ENCODE peak calls at places on chromosome 12, in eight cellular contexts. C is PC-3, T is cardiac muscle cell, K is uterus, J is H1, Q is neuronal stem cell, N is thoracic aorta, D is pancreas. L is an unnamed sample. For H3K27me3 and H3K4me1, the result is how much of the 10 kb centered on the place peaks cover.

GRCh38 chr12:51025182-51025747 is 919 bp downstream of the SLC11A2 start:
- DNase-seq in C (no peak), T (no peak), K (no peak), J (no peak), Q (no peak), N (no peak), D (no peak), L (no peak)

GRCh38 chr12:113552760-113553159 is 81.1 kb upstream of the LHX5 start:
- DNase-seq in C (no peak), T (no peak), K (no peak), J (no peak), Q (no peak), N (no peak), D (no peak), L (no peak)

GRCh38 chr12:6178981-6179761 is 21.0 kb upstream of the CD9 start:
- DNase-seq in C (no peak), T (peak), K (no peak), J (no peak), Q (no peak), N (no peak), D (no peak), L (no peak)

GRCh38 chr12:138898-139534 is 72.4 kb downstream of the IQSEC3 start:
- DNase-seq in C (no peak), T (no peak), K (no peak), J (peak), Q (no peak), N (no peak), D (no peak), L (no peak)

GRCh38 chr12:54658306-54659264 is 10.4 kb upstream of the DCD start:
- DNase-seq in C (peak), T (peak), K (no peak), J (peak), Q (no peak), N (no peak), D (peak), L (peak)

GRCh38 chr12:28035483-28035882 is 63.0 kb upstream of the PTHLH start:
- DNase-seq in C (peak), T (no peak), K (no peak), J (no peak), Q (no peak), N (no peak), D (no peak), L (no peak)

GRCh38 chr12:24880732-24881131 is 68.2 kb downstream of the BCAT1 start:
- DNase-seq in C (no peak), T (no peak), K (no peak), J (no peak), Q (no peak), N (no peak), D (peak), L (no peak)

GRCh38 chr12:32895688-32896437 is 714 bp downstream of the PKP2 start:
- DNase-seq in C (peak), T (no peak), K (peak), J (peak), Q (no peak), N (no peak), D (peak), L (no peak)

GRCh38 chr12:106903241-106903950 is 52.3 kb upstream of the TMEM263 start:
- DNase-seq in C (peak), T (peak), K (peak), J (peak), Q (peak), N (peak), D (peak), L (peak)

GRCh38 chr12:7374423-7375144 is 69.4 kb downstream of the CD163L1 start:
- DNase-seq in C (peak), T (peak), K (no peak), J (peak), Q (peak), N (no peak), D (peak), L (no peak)

GRCh38 chr12:105235299-105235746 is 651 bp downstream of the APPL2 start:
- DNase-seq in C (peak), T (no peak), K (no peak), J (no peak), Q (no peak), N (no peak), D (no peak), L (no peak)

GRCh38 chr12:45469902-45470301 is 254.0 kb downstream of the ANO6 start:
- DNase-seq in C (no peak), T (no peak), K (no peak), J (no peak), Q (no peak), N (no peak), D (no peak), L (no peak)

GRCh38 chr12:103455020-103455763 is 40.6 kb downstream of the C12orf42 start:
- DNase-seq in C (no peak), T (no peak), K (no peak), J (no peak), Q (no peak), N (no peak), D (no peak), L (peak)

GRCh38 chr12:19437996-19438395 is 1.3 kb upstream of the AEBP2 start:
- DNase-seq in C (no peak), T (no peak), K (no peak), J (peak), Q (no peak), N (no peak), D (no peak), L (no peak)

GRCh38 chr12:22712083-22712482 is 87.1 kb downstream of the ETNK1 start:
- DNase-seq in C (no peak), T (no peak), K (no peak), J (no peak), Q (no peak), N (no peak), D (no peak), L (no peak)

GRCh38 chr12:109493938-109494337 is 16.5 kb downstream of the UBE3B start:
- DNase-seq in C (no peak), T (no peak), K (no peak), J (no peak), Q (no peak), N (no peak), D (no peak), L (no peak)

GRCh38 chr12:14614704-14615121 is 47.0 kb upstream of the PLBD1 start:
- DNase-seq in C (no peak), T (no peak), K (no peak), J (no peak), Q (no peak), N (no peak), D (no peak), L (no peak)

GRCh38 chr12:99212275-99212674 is 435.3 kb upstream of the GARIN6 start:
- DNase-seq in C (no peak), T (no peak), K (no peak), J (no peak), Q (no peak), N (no peak), D (no peak), L (no peak)

GRCh38 chr12:104707179-104707578 is 250.4 kb downstream of the CHST11 start:
- DNase-seq in C (no peak), T (no peak), K (no peak), J (no peak), Q (no peak), N (no peak), D (no peak), L (no peak)

GRCh38 chr12:15631007-15631715 is 158.0 kb downstream of the EPS8 start:
- DNase-seq in C (no peak), T (no peak), K (no peak), J (no peak), Q (no peak), N (no peak), D (no peak), L (no peak)

GRCh38 chr12:91991397-91992187 is 154.1 kb downstream of the BTG1 start:
- DNase-seq in C (peak), T (no peak), K (no peak), J (no peak), Q (no peak), N (no peak), D (no peak), L (peak)

GRCh38 chr12:132554857-132555630 is 55.3 kb downstream of the LRCOL1 start:
- DNase-seq in C (no peak), T (no peak), K (no peak), J (peak), Q (no peak), N (no peak), D (no peak), L (peak)

GRCh38 chr12:80178846-80179245 is 79.5 kb downstream of the OTOGL start:
- DNase-seq in C (no peak), T (no peak), K (no peak), J (no peak), Q (no peak), N (no peak), D (no peak), L (no peak)

GRCh38 chr12:112992541-112993398 is 14.5 kb downstream of the OAS2 start:
- DNase-seq in C (peak), T (peak), K (no peak), J (peak), Q (peak), N (no peak), D (peak), L (peak)

GRCh38 chr12:27794818-27795584 is 15.0 kb upstream of the MANSC4 start:
- DNase-seq in C (no peak), T (no peak), K (no peak), J (no peak), Q (no peak), N (no peak), D (no peak), L (no peak)

GRCh38 chr12:12010277-12011031 is 60.3 kb upstream of the BCL2L14 start:
- DNase-seq in C (peak), T (no peak), K (no peak), J (no peak), Q (no peak), N (no peak), D (no peak), L (peak)

GRCh38 chr12:108804361-108804949 is 52.9 kb downstream of the SSH1 start:
- DNase-seq in C (no peak), T (peak), K (peak), J (no peak), Q (no peak), N (no peak), D (no peak), L (no peak)

GRCh38 chr12:55718020-55718419 is 2.2 kb upstream of the RDH5 start:
- DNase-seq in C (no peak), T (no peak), K (no peak), J (no peak), Q (no peak), N (no peak), D (no peak), L (no peak)

GRCh38 chr12:46676797-46677520 is 148.8 kb downstream of the SLC38A4 start:
- DNase-seq in C (no peak), T (no peak), K (no peak), J (no peak), Q (no peak), N (no peak), D (no peak), L (no peak)

GRCh38 chr12:120117961-120118709 is 1.6 kb upstream of the RAB35 start:
- DNase-seq in C (peak), T (peak), K (no peak), J (no peak), Q (no peak), N (no peak), D (no peak), L (no peak)

GRCh38 chr12:86496595-86496994 is 240.4 kb upstream of the MGAT4C start:
- DNase-seq in C (no peak), T (no peak), K (no peak), J (no peak), Q (no peak), N (no peak), D (no peak), L (no peak)

GRCh38 chr12:62627181-62627580 is 160.6 kb downstream of the MON2 start:
- DNase-seq in C (no peak), T (no peak), K (no peak), J (no peak), Q (no peak), N (no peak), D (no peak), L (no peak)
- H3K4me3 ChIP-seq in C (no peak), T (no peak), K (no peak), J (no peak), Q (no peak), N (no peak), D (no peak), L (no peak)

GRCh38 chr12:3493225-3494049 is 2.4 kb downstream of the PRMT8 start:
- DNase-seq in C (no peak), T (peak), K (no peak), J (no peak), Q (no peak), N (no peak), D (no peak), L (no peak)
- H3K27me3 ChIP-seq in C (half or more), T (half or more), K (under half), J (half or more), Q (under half), N (under half), D (under half), L (under half)

DNA sequence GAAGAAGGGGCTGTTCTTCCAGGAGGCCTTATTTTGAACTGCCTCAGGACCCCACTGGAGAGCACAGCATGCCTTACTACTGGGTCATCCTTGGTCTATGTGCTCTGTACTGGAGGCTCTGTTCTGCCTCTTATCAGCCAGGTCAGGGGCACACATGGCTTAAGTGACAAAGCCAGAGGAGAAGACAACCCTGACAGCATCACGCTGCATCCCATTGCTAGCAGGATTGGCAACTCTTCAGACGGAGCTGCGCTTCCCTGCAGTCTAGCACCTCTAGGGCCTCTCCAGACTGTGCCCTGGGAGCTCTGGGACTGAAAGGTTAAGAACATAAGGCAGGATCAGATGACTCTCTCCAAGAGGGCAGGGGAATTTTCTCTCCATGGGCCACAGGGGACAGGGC is 17.3 kb upstream of the TIGAR start:
- DNase-seq in C (no peak), T (no peak), K (no peak), J (no peak), Q (no peak), N (no peak), D (no peak), L (no peak)
- H3K4me1 ChIP-seq in C (under half), T (under half), K (under half), J (under half), Q (under half), N (under half), D (under half), L (under half)

DNA sequence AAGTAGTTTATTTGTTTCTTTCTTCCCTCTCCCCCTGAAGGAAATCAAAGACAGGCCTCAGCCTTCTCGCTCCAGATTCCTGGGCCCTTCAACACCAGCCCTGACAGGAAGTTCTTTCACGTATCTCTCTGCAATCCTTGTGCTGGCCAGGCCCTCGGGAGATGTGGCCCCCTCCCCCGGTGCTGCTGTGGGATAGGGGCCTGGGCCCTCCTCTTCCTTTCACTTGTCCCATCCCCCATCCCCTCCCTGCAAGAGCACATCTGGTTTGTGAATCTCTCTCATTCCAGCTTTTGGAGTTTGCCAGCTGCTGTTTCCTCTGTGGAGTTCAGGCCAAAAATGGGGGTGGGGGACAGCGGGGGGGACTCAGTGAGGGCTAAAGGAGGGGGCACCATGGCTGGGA is 7.2 kb downstream of the LRP1 start:
- DNase-seq in C (no peak), T (no peak), K (peak), J (no peak), Q (no peak), N (no peak), D (no peak), L (no peak)
- H3K4me3 ChIP-seq in C (no peak), T (no peak), K (peak), J (no peak), Q (peak), N (peak), D (no peak), L (no peak)

L was measured in naive thymus-derived CD4-positive, alpha-beta T cell.